ENCODE peak calls at places on chromosome 7, in ten cellular contexts. U is fibroblast of lung, N is neural progenitor cell, F is SK-N-SH, H is GM23248, J is GM12878, K is MM.1S, E is mammary epithelial cell, Y is astrocyte, B is colonic mucosa. D is an unnamed sample. For H3K36me3, the result is how much of the 10 kb centered on the place peaks cover.

GRCh38 chr7:158327012-158327411 is 260.6 kb downstream of the PTPRN2 start:
- DNase-seq in U (no peak), N (no peak), F (no peak), H (no peak), J (no peak), K (no peak), E (no peak), Y (no peak), B (no peak), D (peak)

GRCh38 chr7:48426966-48427555 is 255.8 kb downstream of the ABCA13 start:
- DNase-seq in U (peak), N (no peak), F (no peak), H (peak), J (no peak), K (no peak), E (peak), Y (peak), B (peak), D (no peak)

GRCh38 chr7:35825984-35826383 is 25.1 kb downstream of the SEPTIN7 start:
- DNase-seq in U (no peak), N (no peak), F (no peak), H (no peak), J (no peak), K (no peak), E (no peak), Y (no peak), B (no peak), D (no peak)

GRCh38 chr7:151759591-151760042 is 117.3 kb downstream of the PRKAG2 start:
- DNase-seq in U (peak), N (peak), F (peak), H (peak), J (no peak), K (peak), E (peak), Y (peak), B (peak), D (peak)

GRCh38 chr7:17408245-17408903 is 109.9 kb downstream of the AHR start:
- DNase-seq in U (peak), N (no peak), F (no peak), H (peak), J (no peak), K (no peak), E (peak), Y (peak), B (peak), D (no peak)

GRCh38 chr7:20403356-20403755 is 72.7 kb downstream of the ITGB8 start:
- DNase-seq in U (no peak), N (no peak), F (no peak), H (peak), J (no peak), K (no peak), E (no peak), Y (no peak), B (no peak), D (no peak)

GRCh38 chr7:107234436-107234835 is 65.6 kb downstream of the HBP1 start:
- DNase-seq in U (peak), N (no peak), F (no peak), H (no peak), J (no peak), K (no peak), E (no peak), Y (no peak), B (no peak), D (no peak)

GRCh38 chr7:39240864-39241263 is 263.2 kb downstream of the POU6F2 start:
- DNase-seq in U (no peak), N (no peak), F (no peak), H (no peak), J (no peak), K (no peak), E (peak), Y (no peak), B (no peak), D (no peak)

GRCh38 chr7:42605800-42606199 is 306.1 kb downstream of the C7orf25 start:
- DNase-seq in U (peak), N (no peak), F (no peak), H (peak), J (no peak), K (no peak), E (peak), Y (peak), B (no peak), D (no peak)

GRCh38 chr7:102917436-102918353 is 4.9 kb downstream of the LRRC17 start:
- DNase-seq in U (no peak), N (no peak), F (no peak), H (no peak), J (no peak), K (no peak), E (no peak), Y (no peak), B (no peak), D (no peak)

GRCh38 chr7:48253020-48253419 is 81.8 kb downstream of the ABCA13 start:
- DNase-seq in U (no peak), N (peak), F (no peak), H (no peak), J (no peak), K (no peak), E (no peak), Y (no peak), B (no peak), D (peak)

GRCh38 chr7:150556521-150557138 is 10.6 kb upstream of the GIMAP4 start:
- DNase-seq in U (no peak), N (no peak), F (no peak), H (no peak), J (no peak), K (no peak), E (no peak), Y (no peak), B (no peak), D (no peak)

GRCh38 chr7:129949292-129950133 is 3.2 kb downstream of the UBE2H start:
- DNase-seq in U (peak), N (peak), F (peak), H (peak), J (peak), K (peak), E (peak), Y (peak), B (peak), D (peak)

GRCh38 chr7:23357190-23358093 is 58.3 kb downstream of the MALSU1 start:
- DNase-seq in U (peak), N (no peak), F (no peak), H (peak), J (no peak), K (peak), E (peak), Y (peak), B (no peak), D (no peak)

GRCh38 chr7:3082831-3083230 is 39.2 kb upstream of the CARD11 start:
- DNase-seq in U (no peak), N (no peak), F (no peak), H (no peak), J (no peak), K (no peak), E (no peak), Y (no peak), B (no peak), D (no peak)

GRCh38 chr7:16711730-16712129 is 41.8 kb upstream of the TSPAN13 start:
- DNase-seq in U (peak), N (no peak), F (no peak), H (peak), J (no peak), K (no peak), E (no peak), Y (peak), B (no peak), D (no peak)

GRCh38 chr7:92508949-92509348 is 19.4 kb downstream of the PEX1 start:
- DNase-seq in U (no peak), N (no peak), F (no peak), H (no peak), J (no peak), K (no peak), E (no peak), Y (no peak), B (no peak), D (no peak)

GRCh38 chr7:92503767-92504166 is 24.6 kb downstream of the PEX1 start:
- DNase-seq in U (no peak), N (no peak), F (no peak), H (no peak), J (no peak), K (no peak), E (no peak), Y (no peak), B (no peak), D (no peak)

GRCh38 chr7:92504563-92504962 is 23.8 kb downstream of the PEX1 start:
- DNase-seq in U (no peak), N (no peak), F (no peak), H (no peak), J (no peak), K (no peak), E (no peak), Y (no peak), B (no peak), D (no peak)

DNA sequence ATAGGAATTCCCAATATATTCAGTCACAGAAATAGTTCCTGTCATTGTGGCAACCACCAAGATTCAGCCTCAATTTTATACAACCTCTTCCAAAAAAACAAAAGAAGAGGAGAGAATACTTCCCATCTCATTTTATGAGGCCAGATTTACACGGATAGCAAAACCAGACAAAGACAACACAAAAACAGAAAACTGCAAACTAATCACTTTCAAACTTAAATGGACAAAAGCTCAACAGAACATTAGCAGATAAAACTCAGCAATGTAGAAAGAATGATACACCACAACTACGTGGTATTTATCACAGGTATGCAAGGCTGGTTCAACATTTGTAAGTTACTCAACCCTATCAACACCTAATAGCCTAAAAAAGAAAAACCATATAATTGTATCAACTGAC is 22.0 kb downstream of the PEX1 start:
- DNase-seq in U (no peak), N (no peak), F (no peak), H (no peak), J (no peak), K (no peak), E (no peak), Y (no peak), B (no peak), D (no peak)
- H3K36me3 ChIP-seq in U (under half), N (under half), F (half or more), H (under half), J (under half), K (under half), E (under half), Y (under half), B (under half), D (half or more)

GRCh38 chr7:103988468-103989199 is 824 bp downstream of the RELN start:
- DNase-seq in U (peak), N (peak), F (peak), H (peak), J (no peak), K (no peak), E (peak), Y (no peak), B (no peak), D (peak)
- H3K9ac ChIP-seq in U (peak), N (no peak), F (no peak), H (no peak), J (no peak), K (no peak), E (no peak), Y (no peak), B (no peak), D (no peak)

DNA sequence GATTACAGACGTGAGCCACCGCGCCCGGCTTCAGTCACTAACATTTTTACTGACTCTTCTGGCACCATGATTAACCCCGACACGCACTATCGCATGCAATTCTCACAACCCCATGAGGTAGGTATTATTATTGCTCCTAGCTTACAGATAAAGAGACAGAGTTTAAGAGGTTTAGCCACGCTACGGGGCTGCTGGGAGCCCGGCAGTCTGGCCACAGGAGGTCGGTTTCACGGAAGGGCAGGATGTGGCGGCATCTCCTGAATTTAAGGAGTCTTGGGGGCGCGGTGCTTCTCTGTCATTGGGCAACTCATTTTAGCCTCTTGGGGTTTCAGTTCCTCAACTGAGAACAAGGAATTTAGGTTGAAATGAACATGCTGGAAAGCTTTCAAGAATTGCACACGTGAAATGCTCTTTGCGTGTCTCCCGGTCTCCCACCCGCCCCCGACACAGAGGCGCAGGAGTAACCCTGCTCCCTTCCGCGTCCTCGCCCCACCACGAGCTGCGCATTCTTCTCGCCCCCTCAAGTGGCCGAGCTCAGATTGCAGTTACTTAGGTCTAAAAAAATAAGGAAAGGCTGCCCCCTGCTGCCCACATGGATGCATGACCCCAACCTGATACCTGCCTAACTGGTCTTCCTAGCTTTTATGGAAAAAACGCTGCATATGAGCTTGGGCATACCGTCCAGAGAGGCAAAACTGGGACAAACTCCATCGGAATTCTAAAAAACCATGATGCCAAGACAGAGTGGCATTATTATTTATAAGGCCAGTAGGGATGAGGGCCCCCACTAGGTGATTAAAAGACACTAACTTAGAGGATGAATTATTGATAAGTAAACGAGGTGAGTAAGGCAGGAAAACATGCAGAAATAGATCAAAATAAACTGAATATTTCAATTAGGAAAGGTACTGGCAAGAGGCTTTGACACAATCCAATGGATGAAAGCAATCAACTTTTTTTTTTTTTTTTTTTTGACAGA is 12.4 kb downstream of the PRSS2 start:
- DNase-seq in U (peak), N (peak), F (peak), H (peak), J (peak), K (peak), E (peak), Y (peak), B (peak), D (peak)
- H3K27ac ChIP-seq in U (no peak), N (no peak), F (no peak), H (no peak), J (peak), K (no peak), E (no peak), Y (peak), B (no peak), D (no peak)

GRCh38 chr7:100077205-100077604 is 4.3 kb downstream of the ZNF3 start:
- DNase-seq in U (no peak), N (no peak), F (no peak), H (no peak), J (no peak), K (no peak), E (no peak), Y (no peak), B (peak), D (no peak)
- H3K36me3 ChIP-seq in U (under half), N (half or more), F (half or more), H (under half), J (under half), K (under half), E (under half), Y (half or more), B (under half), D (half or more)

GRCh38 chr7:148344406-148344805 is 246.2 kb upstream of the C7orf33 start:
- DNase-seq in U (no peak), N (peak), F (no peak), H (no peak), J (no peak), K (no peak), E (no peak), Y (no peak), B (no peak), D (no peak)

GRCh38 chr7:148337995-148338747 is 252.4 kb upstream of the C7orf33 start:
- DNase-seq in U (no peak), N (no peak), F (no peak), H (no peak), J (no peak), K (no peak), E (no peak), Y (no peak), B (no peak), D (peak)

GRCh38 chr7:148337566-148337965 is 253.0 kb upstream of the C7orf33 start:
- DNase-seq in U (no peak), N (no peak), F (no peak), H (no peak), J (no peak), K (no peak), E (no peak), Y (no peak), B (no peak), D (no peak)

GRCh38 chr7:148340438-148340837 is 250.1 kb upstream of the C7orf33 start:
- DNase-seq in U (no peak), N (no peak), F (no peak), H (no peak), J (no peak), K (no peak), E (no peak), Y (no peak), B (no peak), D (no peak)

DNA sequence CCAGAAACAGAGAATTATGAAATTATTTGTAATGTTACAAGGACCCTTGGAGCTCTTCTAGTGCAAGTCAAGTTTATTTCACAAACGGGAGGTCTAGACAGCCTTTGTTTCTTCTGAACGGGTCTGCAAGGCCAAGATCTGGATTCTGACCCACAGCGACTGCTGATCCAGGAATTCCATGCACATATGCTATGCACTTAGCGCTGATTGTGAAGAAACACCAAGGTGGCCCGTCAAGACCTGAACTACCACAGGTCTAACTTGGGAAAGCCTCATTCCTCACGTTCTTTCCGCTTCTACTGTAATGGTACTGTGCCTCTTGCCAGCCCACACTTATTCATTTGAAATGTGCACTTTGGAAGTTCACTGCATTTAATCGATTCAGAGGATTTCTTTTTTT is 249.7 kb upstream of the C7orf33 start:
- DNase-seq in U (no peak), N (peak), F (no peak), H (no peak), J (no peak), K (no peak), E (no peak), Y (no peak), B (no peak), D (peak)
- H3K9ac ChIP-seq in U (no peak), N (no peak), F (no peak), H (no peak), J (no peak), K (no peak), E (no peak), Y (no peak), B (no peak), D (peak)

GRCh38 chr7:121323515-121323914 is 5.3 kb upstream of the WNT16 start:
- DNase-seq in U (no peak), N (no peak), F (no peak), H (no peak), J (no peak), K (no peak), E (no peak), Y (no peak), B (no peak), D (no peak)
- H3K27ac ChIP-seq in U (no peak), N (no peak), F (no peak), H (no peak), J (no peak), K (no peak), E (no peak), Y (no peak), B (no peak), D (no peak)

D was measured in endodermal cell.